ENCODE peak calls at places on chromosomes 4 and X, in seven cellular contexts. M is activated CD4-positive, alpha-beta memory T cell treated with anti-CD3 and anti-CD28 coated beads, Interleukin-2, amount 10 ng/mL, durations not matched to agents 7 days and 5 days; Q is HT-29; G is IMR-90; O is activated T-cell treated with anti-CD3 and anti-CD28 coated beads for 24 hours; L is EH; H is HS-5. Y is an unnamed sample.

GRCh38 chr4:147570616-147571015 is 46.6 kb upstream of the TMEM184C start:
- DNase-seq in H (no peak), Q (no peak), L (peak), O (no peak), G (no peak), M (no peak), Y (no peak)

GRCh38 chr4:76459291-76459723 is 24.3 kb downstream of the SHROOM3 start:
- DNase-seq in L (peak), Q (no peak), H (no peak), O (no peak), G (peak), M (no peak), Y (no peak)

GRCh38 chrX:46203115-46203514 is 342.1 kb downstream of the ZNF674 start:
- DNase-seq in G (no peak), L (no peak), H (no peak), M (no peak), Q (no peak), O (no peak), Y (no peak)

GRCh38 chr4:11436084-11436483 is 7.4 kb upstream of the HS3ST1 start:
- DNase-seq in O (no peak), Q (no peak), M (no peak), G (no peak), H (no peak), L (no peak), Y (no peak)

GRCh38 chr4:158710814-158711213 is 12.4 kb downstream of the PPID start:
- DNase-seq in Q (peak), O (no peak), H (no peak), M (no peak), L (peak), G (peak), Y (no peak)

GRCh38 chrX:1554469-1555210 is 17.7 kb upstream of the P2RY8 start:
- DNase-seq in L (no peak), M (peak), Q (no peak), G (no peak), H (no peak), O (no peak), Y (peak)

GRCh38 chr4:113821851-113822250 is 60.3 kb upstream of the CAMK2D start:
- DNase-seq in Q (no peak), O (no peak), H (no peak), L (no peak), G (no peak), M (no peak), Y (no peak)

GRCh38 chrX:53631156-53631555 is 55.4 kb downstream of the HUWE1 start:
- DNase-seq in H (no peak), O (no peak), L (peak), Q (no peak), G (peak), M (no peak), Y (no peak)

GRCh38 chrX:120334137-120334536 is 22.9 kb upstream of the TMEM255A start:
- DNase-seq in G (no peak), O (no peak), L (no peak), H (no peak), M (no peak), Q (no peak), Y (no peak)

GRCh38 chr4:73707918-73708577 is 32.3 kb upstream of the CXCL8 start:
- DNase-seq in G (peak), Q (peak), H (peak), M (no peak), L (peak), O (no peak), Y (peak)

GRCh38 chrX:139446832-139447231 is 83.7 kb upstream of the F9 start:
- DNase-seq in Q (no peak), L (no peak), O (no peak), H (no peak), M (no peak), G (no peak), Y (no peak)

GRCh38 chrX:74451450-74452198 is 30.3 kb downstream of the SLC16A2 start:
- DNase-seq in O (no peak), G (no peak), L (no peak), H (no peak), M (no peak), Q (no peak), Y (no peak)

GRCh38 chrX:135632353-135632752 is 81.1 kb upstream of the CT45A1 start:
- DNase-seq in Q (peak), G (no peak), L (no peak), M (no peak), O (no peak), H (no peak), Y (no peak)

GRCh38 chr4:163343604-163344146 is at the start of gene NPY5R:
- DNase-seq in O (no peak), M (no peak), L (no peak), G (no peak), H (no peak), Q (no peak), Y (no peak)

Y was measured in DND-41.